ENCODE peak calls at places on chromosomes 4 and X, in seven cellular contexts. C, T, X, I, R, D and H are unnamed samples.

GRCh38 chrX:40151211-40152172 is 53.7 kb upstream of the BCOR start:
- DNase-seq in C (peak; percentile 50), T (no peak), X (peak; percentile 49), I (no peak), R (peak; percentile 69), D (peak; percentile 49), H (no peak)

GRCh38 chrX:131322646-131323045 is 33.5 kb upstream of the IGSF1 start:
- DNase-seq in C (no peak), T (no peak), X (no peak), I (no peak), R (no peak), D (no peak), H (no peak)

GRCh38 chr4:55125087-55125721 is at the start of gene KDR:
- DNase-seq in C (peak; percentile 85), T (no peak), X (peak; percentile 74), I (peak; percentile 65), R (peak; percentile 46), D (peak; percentile 91), H (no peak)

GRCh38 chrX:20061869-20062254 is 54.8 kb downstream of the MAP7D2 start:
- DNase-seq in C (no peak), T (peak; percentile 69), X (no peak), I (no peak), R (peak; percentile 83), D (no peak), H (no peak)

GRCh38 chrX:7071390-7071789 is 76.1 kb upstream of the STS start:
- DNase-seq in C (no peak), T (no peak), X (no peak), I (no peak), R (no peak), D (no peak), H (no peak)

GRCh38 chrX:19593684-19594083 is 78.4 kb upstream of the MAP3K15 start:
- DNase-seq in C (no peak), T (peak; percentile 48), X (peak; percentile 36), I (no peak), R (peak; percentile 48), D (no peak), H (no peak)

GRCh38 chrX:70030242-70030823 is 19.4 kb downstream of the AWAT2 start:
- DNase-seq in C (peak; percentile 56), T (peak; percentile 49), X (peak; percentile 74), I (peak; percentile 44), R (peak; percentile 29), D (peak; percentile 60), H (peak; percentile 24)

GRCh38 chr4:15779336-15779735 is 1.2 kb downstream of the CD38 start:
- DNase-seq in C (peak; percentile 51), T (peak; percentile 53), X (peak; percentile 71), I (peak; percentile 36), R (peak; percentile 88), D (peak; percentile 53), H (peak; percentile 27)

GRCh38 chr4:148503681-148504080 is 61.5 kb upstream of the NR3C2 start:
- DNase-seq in C (no peak), T (no peak), X (no peak), I (no peak), R (no peak), D (no peak), H (no peak)
- H4K8ac ChIP-seq in C (no peak overlapping the region), T (no peak overlapping the region), X (no peak overlapping the region), I (no peak overlapping the region), R (no peak overlapping the region), D (no peak overlapping the region), H (no peak overlapping the region)

GRCh38 chr4:18686338-18687039 is 664.9 kb upstream of the LCORL start:
- DNase-seq in C (no peak), T (no peak), X (no peak), I (no peak), R (no peak), D (no peak), H (no peak)
- H3K9ac ChIP-seq in C (no peak overlapping the region), T (no peak overlapping the region), X (no peak overlapping the region), I (no peak overlapping the region), R (no peak overlapping the region), D (no peak overlapping the region), H (no peak overlapping the region)

GRCh38 chr4:165058676-165059075 is 5.0 kb downstream of the TRIM75 start:
- DNase-seq in C (no peak), T (no peak), X (no peak), I (no peak), R (no peak), D (no peak), H (no peak)

GRCh38 chr4:165055601-165056000 is 1.9 kb downstream of the TRIM75 start:
- DNase-seq in C (no peak), T (no peak), X (no peak), I (no peak), R (no peak), D (no peak), H (peak; percentile 85)

DNA sequence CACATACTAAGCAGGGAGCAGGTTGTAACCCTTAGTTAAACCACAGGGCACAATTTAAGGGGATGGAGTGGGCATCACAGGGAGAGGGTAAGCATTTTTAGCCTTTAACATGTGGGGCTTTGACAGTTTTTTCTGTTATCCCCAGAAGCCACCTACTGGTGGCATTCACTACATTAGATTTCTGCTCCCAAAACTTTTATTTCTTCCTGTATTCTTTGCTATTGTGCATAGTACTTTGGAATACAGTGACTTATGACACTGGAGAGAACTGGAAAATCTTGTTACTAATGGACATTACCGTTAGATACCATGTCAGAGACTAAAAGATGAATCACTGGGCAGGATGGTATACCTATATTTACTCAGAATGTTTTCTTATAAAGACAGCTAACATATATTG is 7.3 kb downstream of the TRIM75 start:
- DNase-seq in C (no peak), T (no peak), X (no peak), I (no peak), R (peak; percentile 1), D (no peak), H (peak; percentile 9)
- H4K8ac ChIP-seq in C (no peak overlapping the region), T (no peak overlapping the region), X (no peak overlapping the region), I (no peak overlapping the region), R (no peak overlapping the region), D (no peak overlapping the region), H (no peak overlapping the region)

GRCh38 chr4:94641702-94642560 is 115.8 kb upstream of the BMPR1B start:
- DNase-seq in C (no peak), T (peak; percentile 78), X (no peak), I (no peak), R (peak; percentile 52), D (no peak), H (peak; percentile 53)
- H3K9ac ChIP-seq in C (no peak overlapping the region), T (no peak overlapping the region), X (no peak overlapping the region), I (no peak overlapping the region), R (peak overlapping the region; percentile 37), D (no peak overlapping the region), H (no peak overlapping the region)

DNA sequence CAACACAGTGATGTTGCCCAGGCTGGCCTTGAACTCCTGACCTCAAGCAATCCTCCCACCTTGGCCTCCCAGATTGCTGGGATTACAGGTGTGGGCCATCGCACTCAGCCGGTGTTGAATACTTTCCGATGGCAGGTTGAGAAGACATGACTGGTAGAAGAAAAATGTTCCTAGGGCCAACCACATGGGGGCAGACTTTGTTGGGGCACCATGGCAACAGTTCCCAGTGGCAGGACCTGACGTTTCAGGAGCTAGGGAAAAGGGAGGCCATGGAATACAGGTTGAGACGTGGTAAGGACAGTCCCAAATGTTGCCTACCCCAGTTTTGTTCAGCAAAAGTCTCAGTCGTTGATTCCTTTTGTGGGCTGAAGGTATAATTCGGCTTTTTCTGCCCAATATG is 134.6 kb downstream of the ASMT start:
- DNase-seq in C (peak; percentile 35), T (no peak), X (peak; percentile 39), I (no peak), R (no peak), D (no peak), H (no peak)
- H4K8ac ChIP-seq in C (no peak overlapping the region), T (no peak overlapping the region), X (no peak overlapping the region), I (no peak overlapping the region), R (no peak overlapping the region), D (no peak overlapping the region), H (no peak overlapping the region)

GRCh38 chr4:97493815-97494518 is 649.3 kb downstream of the STPG2 start:
- DNase-seq in C (no peak), T (no peak), X (peak; percentile 40), I (no peak), R (no peak), D (no peak), H (peak; percentile 26)

GRCh38 chr4:97498875-97499274 is 644.4 kb downstream of the STPG2 start:
- DNase-seq in C (no peak), T (no peak), X (peak; percentile 88), I (no peak), R (peak; percentile 74), D (no peak), H (no peak)

GRCh38 chr4:97491856-97492255 is 651.4 kb downstream of the STPG2 start:
- DNase-seq in C (no peak), T (no peak), X (no peak), I (no peak), R (no peak), D (no peak), H (no peak)

GRCh38 chr4:97500423-97500822 is 642.9 kb downstream of the STPG2 start:
- DNase-seq in C (no peak), T (no peak), X (no peak), I (no peak), R (no peak), D (no peak), H (no peak)

DNA sequence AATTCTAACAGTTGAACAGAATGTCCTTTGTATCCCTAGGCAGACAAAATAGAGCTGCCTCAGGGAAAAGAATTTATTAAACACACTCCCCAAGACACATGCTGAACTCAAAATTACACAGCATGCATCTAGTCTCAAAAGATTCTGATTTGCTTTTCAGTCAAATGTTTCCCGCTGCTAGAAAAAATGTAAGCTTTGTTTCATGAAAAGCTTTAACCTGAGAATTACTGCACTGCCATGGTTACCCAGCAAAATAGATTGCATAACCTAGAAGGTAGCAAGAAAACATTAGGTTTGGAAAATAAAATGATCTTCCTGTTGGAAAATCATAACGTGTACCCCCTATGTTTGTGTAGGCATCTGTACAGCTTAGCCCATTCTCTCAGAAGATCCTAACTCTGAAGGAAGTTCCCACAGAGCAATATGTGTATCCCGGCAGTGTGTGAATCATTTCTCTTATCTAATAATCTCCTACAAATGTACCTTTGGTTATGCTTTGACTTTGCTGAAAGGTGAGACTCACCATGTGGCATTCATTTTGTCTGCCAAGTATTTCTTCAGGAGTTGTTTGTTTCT is 646.9 kb downstream of the STPG2 start:
- DNase-seq in C (no peak), T (no peak), X (peak; percentile 49), I (no peak), R (no peak), D (no peak), H (no peak)
- H3K9ac ChIP-seq in C (no peak overlapping the region), T (no peak overlapping the region), X (no peak overlapping the region), I (no peak overlapping the region), R (no peak overlapping the region), D (no peak overlapping the region), H (no peak overlapping the region)

GRCh38 chrX:71144651-71145050 is at the start of gene NLGN3:
- DNase-seq in C (no peak), T (no peak), X (peak; percentile 6), I (no peak), R (no peak), D (peak; percentile 60), H (no peak)

GRCh38 chrX:71147496-71148277 is 3.0 kb downstream of the NLGN3 start:
- DNase-seq in C (no peak), T (no peak), X (peak; percentile 20), I (no peak), R (no peak), D (no peak), H (no peak)

GRCh38 chrX:71151366-71151765 is 6.7 kb downstream of the NLGN3 start:
- DNase-seq in C (no peak), T (no peak), X (no peak), I (no peak), R (no peak), D (no peak), H (no peak)

GRCh38 chrX:71143508-71143907 is 1.1 kb upstream of the NLGN3 start:
- DNase-seq in C (no peak), T (peak; percentile 41), X (no peak), I (no peak), R (no peak), D (no peak), H (no peak)

GRCh38 chrX:71148278-71148663 is 3.6 kb downstream of the NLGN3 start:
- DNase-seq in C (no peak), T (no peak), X (no peak), I (no peak), R (no peak), D (no peak), H (no peak)
- H4K8ac ChIP-seq in C (no peak overlapping the region), T (no peak overlapping the region), X (no peak overlapping the region), I (no peak overlapping the region), R (no peak overlapping the region), D (no peak overlapping the region), H (no peak overlapping the region)